ENCODE peak calls at places on chromosome X, in eight cellular contexts. J is ELR, K is NCI-H1930, C is progenitor cell of endocrine pancreas, D is GM12892, L is HFFc6, G is upper lobe of left lung, A is cardiac muscle cell. X is an unnamed sample.

GRCh38 chrX:154525606-154526490 is 9.8 kb upstream of the FAM3A start:
- DNase-seq in G (no peak), D (no peak), J (no peak), C (no peak), A (no peak), L (no peak), K (no peak), X (no peak)

GRCh38 chrX:12441376-12442128 is 303.3 kb downstream of the FRMPD4 start:
- DNase-seq in K (no peak), G (no peak), A (peak; percentile 86), D (no peak), C (no peak), L (peak; percentile 85), J (peak; percentile 85), X (no peak)

GRCh38 chrX:56726609-56727008 is 2.4 kb upstream of the NBDY start:
- DNase-seq in D (no peak), J (peak; percentile 58), G (no peak), A (peak; percentile 66), K (peak; percentile 4), L (peak; percentile 30), C (no peak), X (peak; percentile 71)

GRCh38 chrX:48491809-48492208 is 15.8 kb downstream of the FTSJ1 start:
- DNase-seq in A (no peak), K (no peak), G (no peak), D (no peak), C (no peak), J (no peak), L (no peak), X (no peak)

GRCh38 chrX:47217121-47217851 is 1.2 kb upstream of the CDK16 start:
- DNase-seq in A (peak; percentile 68), D (no peak), J (peak; percentile 90), L (peak; percentile 32), G (peak; percentile 81), C (no peak), K (no peak), X (no peak)

GRCh38 chrX:110944323-110944761 is 148.7 kb upstream of the CHRDL1 start:
- DNase-seq in A (no peak), D (no peak), L (no peak), G (peak; percentile 54), C (no peak), K (no peak), J (no peak), X (no peak)

GRCh38 chrX:17876135-17876534 is 15.0 kb upstream of the RAI2 start:
- DNase-seq in D (no peak), G (no peak), C (no peak), K (no peak), J (no peak), L (no peak), A (no peak), X (no peak)

GRCh38 chrX:94361241-94361640 is 687.2 kb downstream of the FAM133A start:
- DNase-seq in C (no peak), J (no peak), A (no peak), D (no peak), K (no peak), L (no peak), G (no peak), X (no peak)

GRCh38 chrX:130109429-130110378 is 593 bp downstream of the ELF4 start:
- DNase-seq in K (no peak), A (no peak), L (peak; percentile 19), J (peak; percentile 62), G (peak; percentile 78), D (no peak), C (no peak), X (no peak)

GRCh38 chrX:17052776-17053175 is 106.3 kb downstream of the REPS2 start:
- DNase-seq in D (no peak), A (no peak), K (no peak), G (no peak), L (no peak), J (no peak), C (no peak), X (no peak)

GRCh38 chrX:107750263-107750662 is 25.3 kb downstream of the TSC22D3 start:
- DNase-seq in J (no peak), D (no peak), C (no peak), L (no peak), G (no peak), K (no peak), A (no peak), X (no peak)

GRCh38 chrX:357035-357692 is 29.5 kb downstream of the PPP2R3B start:
- DNase-seq in D (no peak), J (no peak), L (no peak), G (peak; percentile 33), A (no peak), K (no peak), C (no peak), X (no peak)

GRCh38 chrX:134721766-134722532 is 63.7 kb upstream of the PLAC1 start:
- DNase-seq in C (no peak), D (no peak), A (peak; percentile 22), G (no peak), K (no peak), L (peak; percentile 5), J (peak; percentile 52), X (no peak)

GRCh38 chrX:67328496-67328895 is 215.3 kb upstream of the AR start:
- DNase-seq in A (no peak), K (no peak), J (no peak), G (no peak), D (no peak), C (no peak), L (no peak), X (no peak)

GRCh38 chrX:68114573-68115199 is 318.6 kb downstream of the OPHN1 start:
- DNase-seq in J (peak; percentile 47), G (no peak), C (no peak), L (peak; percentile 31), K (no peak), A (peak; percentile 7), D (no peak), X (peak; percentile 16)

GRCh38 chrX:101415180-101416130 is 7.4 kb downstream of the HNRNPH2 start:
- DNase-seq in A (peak; percentile 84), D (peak; percentile 24), L (peak; percentile 59), K (peak; percentile 42), C (no peak), J (peak; percentile 73), G (no peak), X (peak; percentile 95)

GRCh38 chrX:118571829-118572228 is 76.2 kb downstream of the DOCK11 start:
- DNase-seq in C (no peak), D (no peak), A (peak; percentile 69), J (no peak), K (no peak), L (no peak), G (no peak), X (no peak)

GRCh38 chrX:53160297-53160983 is 64.6 kb downstream of the KDM5C start:
- DNase-seq in A (no peak), C (no peak), L (no peak), G (no peak), K (no peak), J (no peak), D (no peak), X (no peak)